ENCODE peak calls at places on chromosomes 12 and 14, in nine cellular contexts. Y is naive thymus-derived CD4-positive, alpha-beta T cell; K is uterus; V is astrocyte; H is RWPE2; M is effector memory CD4-positive, alpha-beta T cell; N is spleen; Z is HCT116; I is A673. L is an unnamed sample.

GRCh38 chr12:25670076-25671055 is 117.3 kb upstream of the LMNTD1 start:
- DNase-seq in Y (no peak), K (no peak), V (peak; percentile 48), H (no peak), M (no peak), N (no peak), Z (no peak), I (no peak), L (peak; percentile 27)

GRCh38 chr12:115224031-115224430 is 540.1 kb upstream of the TBX3 start:
- DNase-seq in Y (no peak), K (no peak), V (no peak), H (no peak), M (no peak), N (no peak), Z (no peak), I (no peak), L (peak; percentile 36)

GRCh38 chr14:72876710-72877063 is 17.2 kb downstream of the DPF3 start:
- DNase-seq in Y (no peak), K (no peak), V (no peak), H (no peak), M (no peak), N (no peak), Z (no peak), I (no peak), L (no peak)

GRCh38 chr12:116492703-116493324 is 66.4 kb upstream of the MAP1LC3B2 start:
- DNase-seq in Y (no peak), K (no peak), V (peak; percentile 57), H (no peak), M (no peak), N (no peak), Z (peak; percentile 79), I (peak; percentile 56), L (peak; percentile 62)

GRCh38 chr12:80099259-80099658 is at the start of gene OTOGL:
- DNase-seq in Y (no peak), K (no peak), V (no peak), H (no peak), M (no peak), N (no peak), Z (no peak), I (no peak), L (no peak)

GRCh38 chr12:104736307-104736706 is 221.8 kb downstream of the SLC41A2 start:
- DNase-seq in Y (no peak), K (no peak), V (peak; percentile 56), H (no peak), M (no peak), N (no peak), Z (no peak), I (peak; percentile 27), L (peak; percentile 87)

GRCh38 chr12:67698711-67699603 is 50.4 kb downstream of the DYRK2 start:
- DNase-seq in Y (no peak), K (no peak), V (peak; percentile 60), H (no peak), M (peak; percentile 25), N (no peak), Z (no peak), I (no peak), L (no peak)

GRCh38 chr12:3218846-3219632 is 141.9 kb downstream of the TSPAN9 start:
- DNase-seq in Y (no peak), K (no peak), V (no peak), H (no peak), M (no peak), N (no peak), Z (no peak), I (no peak), L (no peak)

GRCh38 chr12:39846971-39847661 is 227.5 kb upstream of the ABCD2 start:
- DNase-seq in Y (no peak), K (no peak), V (peak; percentile 36), H (no peak), M (no peak), N (no peak), Z (no peak), I (peak; percentile 74), L (no peak)

GRCh38 chr14:94132285-94132887 is 3.0 kb upstream of the IFI27L2 start:
- DNase-seq in Y (no peak), K (peak; percentile 62), V (peak; percentile 25), H (no peak), M (peak; percentile 11), N (no peak), Z (peak; percentile 66), I (peak; percentile 78), L (peak; percentile 72)

GRCh38 chr12:132168311-132169031 is 24.2 kb downstream of the NOC4L start:
- DNase-seq in Y (no peak), K (no peak), V (no peak), H (peak; percentile 44), M (no peak), N (peak; percentile 59), Z (no peak), I (no peak), L (no peak)

GRCh38 chr14:70555890-70556289 is 21.1 kb upstream of the ADAM20 start:
- DNase-seq in Y (no peak), K (no peak), V (peak; percentile 20), H (no peak), M (no peak), N (peak; percentile 61), Z (no peak), I (peak; percentile 69), L (peak; percentile 56)

GRCh38 chr12:46357438-46358324 is 14.9 kb downstream of the SLC38A2 start:
- DNase-seq in Y (no peak), K (no peak), V (peak; percentile 67), H (no peak), M (no peak), N (no peak), Z (peak; percentile 84), I (no peak), L (peak; percentile 90)

GRCh38 chr12:80441921-80442320 is 2.1 kb upstream of the PTPRQ start:
- DNase-seq in Y (no peak), K (no peak), V (peak; percentile 95), H (no peak), M (no peak), N (no peak), Z (no peak), I (no peak), L (peak; percentile 81)

GRCh38 chr12:4819654-4820053 is 90.1 kb upstream of the KCNA1 start:
- DNase-seq in Y (no peak), K (no peak), V (peak; percentile 22), H (no peak), M (no peak), N (no peak), Z (no peak), I (no peak), L (no peak)

GRCh38 chr12:131092911-131093901 is 139.5 kb downstream of the ADGRD1 start:
- DNase-seq in Y (no peak), K (peak; percentile 6), V (no peak), H (peak; percentile 44), M (no peak), N (peak; percentile 69), Z (no peak), I (no peak), L (no peak)

GRCh38 chr12:47963340-47964040 is at the start of gene TMEM106C:
- DNase-seq in Y (peak; percentile 91), K (peak; percentile 90), V (peak; percentile 63), H (no peak), M (peak; percentile 82), N (peak; percentile 97), Z (peak; percentile 80), I (peak; percentile 95), L (peak; percentile 97)
- H3K27me3 ChIP-seq in Y (no peaks in the 10 kb centered on the region), K (no peaks in the 10 kb centered on the region), V (peaks cover 12% of the 10 kb centered on the region), H (no peaks in the 10 kb centered on the region), M (no peaks in the 10 kb centered on the region), N (no peaks in the 10 kb centered on the region), Z (no peaks in the 10 kb centered on the region), I (no peaks in the 10 kb centered on the region), L (peaks cover 19% of the 10 kb centered on the region)

GRCh38 chr12:53217049-53217929 is 10.2 kb upstream of the ITGB7 start:
- DNase-seq in Y (no peak), K (no peak), V (no peak), H (no peak), M (peak; percentile 28), N (peak; percentile 87), Z (no peak), I (peak; percentile 59), L (no peak)
- H3K4me3 ChIP-seq in Y (peak overlapping the region; percentile 95), K (peak overlapping the region; percentile 78), V (no peak overlapping the region), H (no peak overlapping the region), M (peak overlapping the region; percentile 78), N (no peak overlapping the region), Z (no peak overlapping the region), I (peak overlapping the region; percentile 0), L (no peak overlapping the region)

DNA sequence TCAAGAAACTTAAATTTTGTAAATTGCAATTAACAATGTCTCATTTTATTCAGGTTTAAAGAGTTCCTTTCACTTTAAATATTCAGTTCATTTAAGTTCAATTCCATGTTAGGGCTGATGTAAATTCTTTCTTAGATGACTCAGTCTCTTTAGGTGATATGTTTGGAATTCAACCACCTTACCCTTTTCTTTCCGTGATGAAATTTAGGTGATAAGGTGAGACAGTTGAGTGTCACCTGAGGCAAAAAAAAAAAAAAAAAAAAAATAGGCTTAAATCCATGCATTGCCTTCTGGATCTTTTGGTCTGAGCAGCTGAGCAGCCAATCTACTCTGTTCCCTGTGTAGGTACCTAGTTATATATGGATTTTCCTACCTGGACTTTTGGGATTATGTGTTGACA is 299.5 kb downstream of the DAD1 start:
- DNase-seq in Y (no peak), K (no peak), V (no peak), H (no peak), M (no peak), N (no peak), Z (no peak), I (no peak), L (no peak)
- H3K27me3 ChIP-seq in Y (no peaks in the 10 kb centered on the region), K (no peaks in the 10 kb centered on the region), V (no peaks in the 10 kb centered on the region), H (no peaks in the 10 kb centered on the region), M (no peaks in the 10 kb centered on the region), N (no peaks in the 10 kb centered on the region), Z (peaks cover 10% of the 10 kb centered on the region), I (no peaks in the 10 kb centered on the region), L (no peaks in the 10 kb centered on the region)

DNA sequence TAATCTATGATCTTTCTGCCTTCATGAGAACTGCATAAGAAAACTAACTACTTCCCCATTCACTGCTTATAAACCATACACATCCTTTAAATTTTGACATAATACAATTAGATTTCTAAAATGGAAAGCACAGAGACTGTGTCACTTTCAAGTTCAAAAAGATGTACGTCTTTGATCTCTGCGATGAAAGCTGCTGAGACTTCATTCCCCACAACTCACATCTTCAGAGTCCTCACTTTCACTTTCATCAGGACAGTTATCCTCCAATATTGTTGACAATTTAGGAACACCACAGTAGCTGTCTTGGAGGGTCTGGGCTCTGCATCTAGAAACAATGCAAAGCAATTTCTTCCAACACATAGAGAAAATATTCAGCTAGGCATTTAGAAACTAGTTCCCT is 47.9 kb upstream of the KCNC2 start:
- DNase-seq in Y (no peak), K (no peak), V (no peak), H (no peak), M (no peak), N (no peak), Z (no peak), I (no peak), L (no peak)
- H3K4me3 ChIP-seq in Y (no peak overlapping the region), K (no peak overlapping the region), V (no peak overlapping the region), H (no peak overlapping the region), M (no peak overlapping the region), N (no peak overlapping the region), Z (no peak overlapping the region), I (no peak overlapping the region), L (no peak overlapping the region)